ENCODE peak calls at places on chromosome 7, in seven cellular contexts. R, D, J, V, O, I and U are unnamed samples.
A peak's percentile ranks its signal among the peaks of the same experiment; 100 is the strongest.

GRCh38 chr7:112080441-112080840 is 125.8 kb downstream of the DOCK4 start:
- DNase-seq in R (no peak), D (no peak), J (no peak), V (no peak), O (no peak), I (no peak), U (peak; percentile 81)

GRCh38 chr7:66778201-66778600 is 37.7 kb downstream of the RABGEF1 start:
- DNase-seq in R (no peak), D (no peak), J (no peak), V (no peak), O (no peak), I (no peak), U (peak; percentile 64)

GRCh38 chr7:66542528-66543373 is 85.9 kb upstream of the KCTD7 start:
- DNase-seq in R (no peak), D (peak; percentile 53), J (no peak), V (no peak), O (no peak), I (no peak), U (no peak)

GRCh38 chr7:127678947-127679346 is 27.0 kb downstream of the SND1 start:
- DNase-seq in R (no peak), D (no peak), J (no peak), V (no peak), O (no peak), I (no peak), U (no peak)

GRCh38 chr7:67343566-67343965 is 346.9 kb downstream of the TYW1 start:
- DNase-seq in R (no peak), D (no peak), J (no peak), V (peak; percentile 35), O (no peak), I (no peak), U (no peak)

GRCh38 chr7:136023134-136023869 is 46.1 kb upstream of the MTPN start:
- DNase-seq in R (no peak), D (no peak), J (no peak), V (no peak), O (no peak), I (no peak), U (no peak)

GRCh38 chr7:38975944-38976392 is 1.7 kb upstream of the POU6F2 start:
- DNase-seq in R (no peak), D (no peak), J (no peak), V (peak; percentile 58), O (peak; percentile 78), I (no peak), U (no peak)

GRCh38 chr7:99092064-99092720 is 51.7 kb downstream of the SMURF1 start:
- DNase-seq in R (no peak), D (no peak), J (no peak), V (no peak), O (no peak), I (no peak), U (peak; percentile 35)

GRCh38 chr7:12709731-12710502 is 22.5 kb downstream of the ARL4A start:
- DNase-seq in R (no peak), D (no peak), J (no peak), V (no peak), O (no peak), I (no peak), U (no peak)

GRCh38 chr7:154931906-154932305 is 71.0 kb downstream of the PAXIP1 start:
- DNase-seq in R (no peak), D (no peak), J (no peak), V (no peak), O (no peak), I (no peak), U (no peak)

GRCh38 chr7:23544913-23545354 is 13.2 kb upstream of the TRA2A start:
- DNase-seq in R (no peak), D (peak; percentile 36), J (no peak), V (no peak), O (peak; percentile 45), I (no peak), U (peak; percentile 20)

GRCh38 chr7:130566168-130566897 is 74.4 kb downstream of the MEST start:
- DNase-seq in R (no peak), D (no peak), J (no peak), V (no peak), O (no peak), I (no peak), U (no peak)

GRCh38 chr7:47150497-47151260 is 431.2 kb downstream of the TNS3 start:
- DNase-seq in R (no peak), D (no peak), J (no peak), V (no peak), O (no peak), I (no peak), U (no peak)

GRCh38 chr7:158500651-158501052 is 87.0 kb downstream of the PTPRN2 start:
- DNase-seq in R (no peak), D (no peak), J (no peak), V (no peak), O (peak; percentile 63), I (no peak), U (no peak)
- H3K9me3 ChIP-seq in R (no peaks in the 10 kb centered on the region), D (no peaks in the 10 kb centered on the region), J (peaks cover under 1% of the 10 kb centered on the region), V (no peaks in the 10 kb centered on the region), O (no peaks in the 10 kb centered on the region), I (no peaks in the 10 kb centered on the region), U (peaks cover 3% of the 10 kb centered on the region)

GRCh38 chr7:158327571-158328180 is 259.9 kb downstream of the PTPRN2 start:
- DNase-seq in R (no peak), D (no peak), J (no peak), V (no peak), O (peak; percentile 40), I (no peak), U (no peak)
- H3K9me3 ChIP-seq in R (no peaks in the 10 kb centered on the region), D (no peaks in the 10 kb centered on the region), J (peaks cover 11% of the 10 kb centered on the region), V (no peaks in the 10 kb centered on the region), O (no peaks in the 10 kb centered on the region), I (no peaks in the 10 kb centered on the region), U (peaks cover 47% of the 10 kb centered on the region)

DNA sequence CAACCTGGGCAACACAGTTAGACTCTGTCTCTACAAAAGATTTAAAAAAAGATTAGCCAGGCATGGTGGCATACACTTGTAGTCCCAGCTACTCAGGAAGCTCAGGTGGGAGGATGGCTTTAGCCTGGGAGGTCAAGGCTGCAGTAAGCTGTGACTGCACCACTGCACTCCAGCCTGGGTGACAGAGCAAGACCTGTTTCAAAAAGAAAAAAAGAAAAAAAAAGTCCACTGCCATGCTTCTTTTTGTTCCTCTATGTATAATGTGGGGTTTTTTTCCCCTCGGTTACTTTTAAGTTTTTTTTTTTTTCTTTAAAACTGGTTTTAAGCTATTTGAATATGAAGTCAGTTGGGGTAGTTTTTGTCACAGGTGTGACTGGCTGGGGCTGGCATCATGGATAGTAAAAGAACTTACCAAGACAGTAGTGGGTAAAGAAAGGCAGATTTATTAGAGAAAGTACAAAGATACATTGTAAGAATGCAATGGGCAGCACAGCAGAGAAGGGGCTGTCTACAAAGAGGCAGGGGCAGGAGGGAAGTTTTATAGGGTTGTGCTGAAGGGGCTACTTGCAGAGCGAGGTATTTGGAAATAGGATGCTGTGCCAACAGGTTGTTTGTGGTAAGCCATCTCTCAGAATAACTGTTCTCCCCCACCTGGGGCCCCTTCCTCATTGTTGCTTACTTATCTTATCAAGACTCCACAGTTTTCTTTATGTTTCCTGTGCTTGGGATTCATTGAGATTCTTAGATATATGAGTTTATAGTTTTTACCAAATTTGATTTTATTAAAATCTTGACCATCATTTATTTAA is 177.3 kb downstream of the PHTF2 start:
- DNase-seq in R (no peak), D (no peak), J (no peak), V (no peak), O (no peak), I (no peak), U (no peak)
- H3K9me3 ChIP-seq in R (no peaks in the 10 kb centered on the region), D (no peaks in the 10 kb centered on the region), J (no peaks in the 10 kb centered on the region), V (no peaks in the 10 kb centered on the region), O (no peaks in the 10 kb centered on the region), I (no peaks in the 10 kb centered on the region), U (no peaks in the 10 kb centered on the region)

DNA sequence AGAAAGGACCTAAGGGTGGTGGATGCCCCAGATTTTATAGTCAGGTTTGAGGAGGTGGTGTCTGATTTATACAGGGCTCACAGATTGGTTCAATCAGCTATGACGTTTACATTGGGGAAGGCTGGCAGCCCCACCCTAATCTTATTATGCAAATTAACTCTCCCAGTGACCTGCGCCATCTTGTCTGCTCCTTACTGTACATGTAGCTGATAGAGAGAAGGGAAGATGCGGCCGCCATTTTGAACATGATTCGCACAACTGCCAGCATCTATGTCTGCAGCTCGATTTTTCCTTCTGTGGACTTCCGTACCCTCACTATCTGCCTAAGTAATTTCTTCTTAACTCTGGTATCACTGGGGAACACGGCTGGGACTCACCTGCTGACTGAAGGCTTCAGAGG is 619.0 kb upstream of the DPP6 start:
- DNase-seq in R (no peak), D (no peak), J (no peak), V (no peak), O (no peak), I (no peak), U (no peak)
- H3K9me3 ChIP-seq in R (no peaks in the 10 kb centered on the region), D (no peaks in the 10 kb centered on the region), J (no peaks in the 10 kb centered on the region), V (no peaks in the 10 kb centered on the region), O (no peaks in the 10 kb centered on the region), I (no peaks in the 10 kb centered on the region), U (peaks cover 3% of the 10 kb centered on the region)

GRCh38 chr7:19284136-19284535 is 138.9 kb upstream of the FERD3L start:
- DNase-seq in R (no peak), D (no peak), J (no peak), V (no peak), O (no peak), I (no peak), U (no peak)

GRCh38 chr7:19290066-19290465 is 144.8 kb upstream of the FERD3L start:
- DNase-seq in R (no peak), D (no peak), J (no peak), V (no peak), O (no peak), I (no peak), U (no peak)

GRCh38 chr7:19284596-19285300 is 139.5 kb upstream of the FERD3L start:
- DNase-seq in R (no peak), D (no peak), J (no peak), V (no peak), O (no peak), I (no peak), U (no peak)
- H3K9me3 ChIP-seq in R (peaks cover 3% of the 10 kb centered on the region), D (no peaks in the 10 kb centered on the region), J (no peaks in the 10 kb centered on the region), V (no peaks in the 10 kb centered on the region), O (no peaks in the 10 kb centered on the region), I (no peaks in the 10 kb centered on the region), U (no peaks in the 10 kb centered on the region)

GRCh38 chr7:56639173-56639746 is 493.0 kb downstream of the ZNF479 start:
- DNase-seq in R (no peak), D (no peak), J (no peak), V (no peak), O (no peak), I (no peak), U (no peak)
- H3K9me3 ChIP-seq in R (peaks cover 28% of the 10 kb centered on the region), D (peaks cover 11% of the 10 kb centered on the region), J (peaks cover 43% of the 10 kb centered on the region), V (peaks cover 27% of the 10 kb centered on the region), O (peaks cover 28% of the 10 kb centered on the region), I (peaks cover 17% of the 10 kb centered on the region), U (peaks cover 23% of the 10 kb centered on the region)